ENCODE peak calls at places on chromosomes 11 and 22, in nine cellular contexts. A is astrocyte, T is mammary epithelial cell, Y is stomach, I is IMR-90, L is fibroblast of lung, R is neural progenitor cell, D is adrenal gland, W is neuronal stem cell. Q is an unnamed sample. For H3K27me3 and H3K4me1, the result is how much of the 10 kb centered on the place peaks cover.

GRCh38 chr11:5203366-5203765 is 2.9 kb upstream of the OR51V1 start:
- DNase-seq in A (no peak), T (no peak), Y (no peak), I (peak), L (no peak), R (no peak), D (no peak), W (no peak), Q (no peak)

GRCh38 chr11:36012410-36012809 is 68.5 kb downstream of the LDLRAD3 start:
- DNase-seq in A (peak), T (peak), Y (no peak), I (peak), L (peak), R (no peak), D (peak), W (no peak), Q (no peak)

GRCh38 chr22:36194971-36195370 is 6.6 kb downstream of the APOL4 start:
- DNase-seq in A (peak), T (peak), Y (peak), I (peak), L (peak), R (peak), D (peak), W (peak), Q (no peak)

GRCh38 chr22:50532824-50533344 is 3.1 kb upstream of the TYMP start:
- DNase-seq in A (no peak), T (no peak), Y (no peak), I (no peak), L (no peak), R (no peak), D (no peak), W (no peak), Q (peak)

GRCh38 chr22:30572840-30573593 is 1.4 kb downstream of the GAL3ST1 start:
- DNase-seq in A (no peak), T (no peak), Y (no peak), I (no peak), L (no peak), R (no peak), D (no peak), W (no peak), Q (no peak)

GRCh38 chr11:17186932-17187692 is 20.7 kb downstream of the PIK3C2A start:
- DNase-seq in A (no peak), T (no peak), Y (no peak), I (no peak), L (no peak), R (no peak), D (no peak), W (no peak), Q (no peak)

GRCh38 chr11:47330002-47330911 is 22.2 kb downstream of the MYBPC3 start:
- DNase-seq in A (no peak), T (no peak), Y (peak), I (peak), L (no peak), R (no peak), D (peak), W (no peak), Q (no peak)

GRCh38 chr11:110777765-110778164 is 65.5 kb upstream of the ARHGAP20 start:
- DNase-seq in A (peak), T (peak), Y (peak), I (peak), L (peak), R (no peak), D (peak), W (no peak), Q (no peak)

GRCh38 chr11:46485852-46486443 is 94.4 kb upstream of the CHRM4 start:
- DNase-seq in A (no peak), T (no peak), Y (no peak), I (no peak), L (no peak), R (peak), D (no peak), W (no peak), Q (no peak)

GRCh38 chr22:49208768-49209252 is 618.9 kb downstream of the BRD1 start:
- DNase-seq in A (no peak), T (no peak), Y (peak), I (no peak), L (no peak), R (peak), D (no peak), W (peak), Q (peak)

GRCh38 chr11:95365346-95365745 is 134.3 kb upstream of the SESN3 start:
- DNase-seq in A (no peak), T (no peak), Y (no peak), I (no peak), L (no peak), R (no peak), D (no peak), W (no peak), Q (no peak)

GRCh38 chr11:72406536-72407507 is 27.5 kb downstream of the CLPB start:
- DNase-seq in A (no peak), T (peak), Y (no peak), I (no peak), L (no peak), R (no peak), D (no peak), W (no peak), Q (no peak)

GRCh38 chr11:75204685-75205667 is 35.6 kb upstream of the TPBGL start:
- DNase-seq in A (peak), T (peak), Y (peak), I (peak), L (peak), R (peak), D (peak), W (peak), Q (peak)

GRCh38 chr11:44777537-44778199 is 50.9 kb downstream of the TSPAN18 start:
- DNase-seq in A (no peak), T (no peak), Y (peak), I (no peak), L (no peak), R (no peak), D (no peak), W (no peak), Q (no peak)

GRCh38 chr11:14636119-14636518 is 7.5 kb upstream of the PDE3B start:
- DNase-seq in A (no peak), T (no peak), Y (no peak), I (no peak), L (no peak), R (no peak), D (no peak), W (no peak), Q (no peak)

GRCh38 chr11:59426361-59427067 is at the start of gene OR5A2:
- DNase-seq in A (no peak), T (no peak), Y (no peak), I (no peak), L (no peak), R (peak), D (no peak), W (peak), Q (no peak)

GRCh38 chr22:24428751-24429410 is 1.5 kb downstream of the ADORA2A start:
- DNase-seq in A (no peak), T (no peak), Y (no peak), I (no peak), L (no peak), R (no peak), D (no peak), W (no peak), Q (peak)

GRCh38 chr22:43529954-43530863 is 118.4 kb downstream of the MPPED1 start:
- DNase-seq in A (no peak), T (no peak), Y (no peak), I (no peak), L (no peak), R (no peak), D (no peak), W (no peak), Q (peak)

GRCh38 chr22:30628491-30628890 is 7.1 kb upstream of the SLC35E4 start:
- DNase-seq in A (no peak), T (no peak), Y (no peak), I (no peak), L (no peak), R (no peak), D (no peak), W (no peak), Q (no peak)

GRCh38 chr11:59157433-59157832 is 14.5 kb upstream of the DTX4 start:
- DNase-seq in A (no peak), T (no peak), Y (no peak), I (no peak), L (no peak), R (no peak), D (no peak), W (no peak), Q (no peak)

GRCh38 chr11:8068605-8069221 is 12.3 kb upstream of the TUB start:
- DNase-seq in A (peak), T (no peak), Y (no peak), I (peak), L (peak), R (no peak), D (peak), W (no peak), Q (no peak)

GRCh38 chr11:27116684-27117083 is 76.1 kb downstream of the BBOX1 start:
- DNase-seq in A (peak), T (no peak), Y (no peak), I (no peak), L (peak), R (no peak), D (no peak), W (no peak), Q (no peak)

GRCh38 chr22:20405931-20406685 is 12.2 kb downstream of the ZNF74 start:
- DNase-seq in A (no peak), T (no peak), Y (no peak), I (no peak), L (no peak), R (no peak), D (no peak), W (no peak), Q (no peak)

GRCh38 chr11:102187416-102188125 is 77.3 kb downstream of the YAP1 start:
- DNase-seq in A (no peak), T (no peak), Y (no peak), I (peak), L (no peak), R (no peak), D (no peak), W (no peak), Q (no peak)
- H3K27ac ChIP-seq in A (no peak), T (no peak), Y (no peak), I (peak), L (peak), R (no peak), D (no peak), W (no peak), Q (peak)

DNA sequence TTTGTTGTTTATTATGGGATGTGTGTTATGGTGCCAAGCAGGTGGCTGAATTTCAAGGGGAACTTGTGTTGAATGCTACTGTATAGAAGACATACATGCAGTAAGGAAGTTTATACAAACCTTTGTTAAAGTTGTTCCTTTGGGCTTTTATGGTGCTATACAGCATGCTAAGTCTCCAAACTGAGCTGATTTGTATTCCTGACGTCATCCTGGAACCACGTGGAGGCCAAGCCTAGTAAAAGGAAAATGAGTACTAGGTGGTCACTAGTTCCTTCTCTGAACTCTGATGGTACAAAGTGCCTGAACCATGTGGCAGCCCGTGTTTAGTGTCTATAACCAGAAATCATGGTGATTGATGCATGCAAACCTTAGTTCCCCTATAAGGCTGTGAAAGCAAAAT is 8.0 kb upstream of the VSTM5 start:
- DNase-seq in A (no peak), T (no peak), Y (no peak), I (no peak), L (no peak), R (no peak), D (no peak), W (no peak), Q (no peak)
- H3K27me3 ChIP-seq in A (under half), T (under half), Y (under half), I (under half), L (under half), R (under half), D (under half), W (under half), Q (under half)

DNA sequence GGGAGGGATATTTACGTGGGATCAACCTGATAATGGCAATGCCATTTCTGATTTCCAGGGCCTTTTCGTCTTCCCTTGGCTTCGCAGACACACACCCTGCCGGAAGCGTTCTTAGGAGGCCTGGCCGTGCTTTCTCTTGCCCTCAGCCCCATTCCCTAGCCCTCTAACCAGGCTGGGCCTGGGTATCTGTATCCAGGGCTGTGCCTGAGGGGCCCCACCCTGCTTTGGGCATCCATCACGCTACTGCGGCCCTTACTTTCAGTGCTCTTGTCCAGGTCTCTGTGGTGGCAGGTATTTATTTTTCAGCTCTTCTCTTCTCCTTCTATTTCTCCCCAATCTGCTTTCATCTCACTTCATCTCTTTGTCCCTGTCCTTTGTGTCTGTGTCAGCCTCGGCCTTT is 105.0 kb downstream of the ZBTB16 start:
- DNase-seq in A (no peak), T (no peak), Y (no peak), I (no peak), L (no peak), R (no peak), D (no peak), W (no peak), Q (no peak)
- H3K4me1 ChIP-seq in A (under half), T (half or more), Y (half or more), I (under half), L (under half), R (half or more), D (half or more), W (under half), Q (half or more)

DNA sequence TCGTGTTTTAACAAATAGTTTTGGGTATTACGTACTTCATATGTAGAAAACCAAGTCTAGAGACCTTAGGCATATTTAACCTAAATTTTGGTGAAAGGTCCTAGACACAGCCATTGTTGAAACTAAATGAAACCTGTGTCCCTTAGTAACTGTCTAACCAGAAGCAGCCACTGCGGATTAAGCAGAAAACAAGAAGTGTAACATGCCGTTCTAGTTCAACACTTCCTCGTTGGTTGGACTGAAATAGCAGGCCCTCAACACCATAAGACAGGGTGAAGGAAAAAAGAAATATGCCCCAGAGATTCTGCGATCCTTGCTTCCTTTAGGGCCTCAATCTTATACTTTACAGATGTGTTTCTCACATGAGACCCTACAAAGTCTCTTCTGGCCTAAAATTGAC is 2.0 kb downstream of the NAA40 start:
- DNase-seq in A (no peak), T (no peak), Y (no peak), I (no peak), L (no peak), R (no peak), D (no peak), W (no peak), Q (no peak)
- H3K27ac ChIP-seq in A (no peak), T (no peak), Y (no peak), I (no peak), L (no peak), R (no peak), D (no peak), W (no peak), Q (peak)

DNA sequence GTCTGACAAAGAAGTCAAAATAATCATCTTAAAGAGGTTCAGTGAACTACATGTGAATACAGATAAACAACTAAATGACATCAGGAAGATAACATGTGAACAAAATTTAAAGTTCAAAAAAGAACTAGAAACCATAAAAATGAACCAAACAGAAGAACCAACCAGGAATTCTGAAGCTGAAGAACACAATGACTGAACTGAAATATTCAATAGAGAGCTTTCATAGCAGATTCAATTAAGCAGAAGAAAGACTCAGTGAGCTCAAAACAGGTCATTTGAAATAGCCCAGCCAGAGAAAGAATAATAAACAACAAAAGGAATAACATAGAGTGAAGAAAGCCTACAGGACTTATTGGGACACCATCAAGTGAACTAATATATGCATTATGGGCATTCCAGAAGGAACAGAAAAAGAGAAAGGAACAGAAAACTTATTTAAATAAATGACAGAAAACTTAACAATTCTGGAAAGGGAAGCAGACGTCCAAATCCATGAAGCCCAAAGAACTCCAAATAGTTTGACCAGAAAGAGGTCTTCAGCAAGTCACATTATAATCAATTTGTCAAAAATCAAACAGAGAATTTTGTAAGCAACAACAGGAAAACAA is 11.0 kb upstream of the SLC36A4 start:
- DNase-seq in A (no peak), T (no peak), Y (no peak), I (no peak), L (no peak), R (no peak), D (no peak), W (no peak), Q (no peak)
- H3K27me3 ChIP-seq in A (under half), T (under half), Y (under half), I (under half), L (under half), R (under half), D (under half), W (under half), Q (under half)

GRCh38 chr11:118217575-118217974 is 7.2 kb downstream of the JAML start:
- DNase-seq in A (no peak), T (no peak), Y (no peak), I (no peak), L (no peak), R (no peak), D (no peak), W (no peak), Q (no peak)
- H3K4me1 ChIP-seq in A (under half), T (under half), Y (under half), I (under half), L (under half), R (under half), D (under half), W (under half), Q (under half)

GRCh38 chr11:67507242-67507890 is 596 bp downstream of the CDK2AP2 start:
- DNase-seq in A (peak), T (no peak), Y (peak), I (peak), L (peak), R (peak), D (peak), W (no peak), Q (peak)
- H3K27ac ChIP-seq in A (peak), T (peak), Y (peak), I (peak), L (peak), R (no peak), D (peak), W (peak), Q (peak)

GRCh38 chr11:10302294-10302743 is 2.6 kb upstream of the ADM start:
- DNase-seq in A (no peak), T (no peak), Y (peak), I (no peak), L (peak), R (peak), D (no peak), W (no peak), Q (peak)
- H3K27me3 ChIP-seq in A (under half), T (under half), Y (under half), I (under half), L (under half), R (half or more), D (under half), W (half or more), Q (under half)

GRCh38 chr11:12186683-12187082 is 76.3 kb downstream of the MICAL2 start:
- DNase-seq in A (no peak), T (no peak), Y (no peak), I (no peak), L (no peak), R (no peak), D (no peak), W (no peak), Q (no peak)
- H3K4me1 ChIP-seq in A (half or more), T (half or more), Y (under half), I (under half), L (under half), R (under half), D (under half), W (under half), Q (under half)

DNA sequence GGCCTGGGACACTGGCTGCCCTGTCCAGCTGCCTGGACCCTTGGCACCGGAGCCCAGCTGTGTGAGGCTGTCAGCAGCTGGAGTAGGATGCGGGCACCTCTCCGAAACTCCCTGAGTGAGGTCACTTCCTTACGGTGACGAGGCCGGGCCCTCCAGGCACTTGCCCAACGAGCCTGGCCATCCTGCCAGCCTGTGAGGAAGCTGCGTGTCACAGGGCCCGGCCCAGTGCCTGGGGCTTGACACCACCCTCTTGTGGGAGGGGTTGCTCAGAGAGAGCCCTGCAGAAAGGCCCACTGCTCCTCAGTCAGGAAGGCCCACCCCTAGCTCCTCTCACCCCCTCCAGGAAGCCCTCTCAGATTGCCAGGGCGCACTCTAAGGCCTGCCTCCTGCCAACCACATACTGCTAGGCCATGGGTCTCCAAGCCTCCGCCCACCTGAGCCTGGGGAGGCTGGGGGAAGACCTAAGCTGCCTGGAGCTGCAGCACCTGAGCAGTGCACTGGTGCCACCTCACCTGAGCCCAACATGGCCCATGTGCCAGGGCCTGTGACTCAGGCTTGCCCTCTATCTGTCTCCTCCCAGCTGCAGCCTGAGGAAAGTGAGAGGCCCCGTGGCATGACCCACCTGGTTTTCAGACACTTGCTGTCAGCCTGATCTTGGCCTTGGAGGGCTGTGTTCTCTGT is 4.3 kb upstream of the PHLDA2 start:
- DNase-seq in A (peak), T (peak), Y (peak), I (peak), L (peak), R (no peak), D (peak), W (no peak), Q (peak)
- H3K27ac ChIP-seq in A (peak), T (peak), Y (peak), I (no peak), L (peak), R (no peak), D (no peak), W (no peak), Q (peak)

Q was measured in left lung.